ENCODE peak calls at places on chromosomes 13 and 19, in ten cellular contexts. W, Y, T, D, L, V, H, C, M and P are unnamed samples.

GRCh38 chr13:96299235-96299634 is 209.3 kb downstream of the HS6ST3 start:
- DNase-seq in V (no peak), D (no peak), C (no peak), L (no peak), M (no peak), W (no peak), Y (no peak), T (no peak), H (no peak), P (no peak)

GRCh38 chr13:86870388-86870966 is 800.7 kb upstream of the SLITRK5 start:
- DNase-seq in Y (no peak), W (no peak), M (no peak), C (no peak), V (no peak), T (no peak), L (no peak), D (no peak), H (peak), P (no peak)

GRCh38 chr13:66266761-66267160 is 963.4 kb downstream of the PCDH9 start:
- DNase-seq in V (no peak), C (no peak), T (no peak), M (no peak), H (no peak), W (no peak), L (no peak), D (no peak), Y (no peak), P (no peak)

GRCh38 chr13:80979035-80979641 is 638.2 kb upstream of the SPRY2 start:
- DNase-seq in Y (peak), M (peak), C (no peak), V (peak), L (peak), H (peak), T (peak), W (peak), D (no peak), P (no peak)

GRCh38 chr13:59360108-59360507 is 803.6 kb downstream of the DIAPH3 start:
- DNase-seq in Y (no peak), L (no peak), T (no peak), C (no peak), W (no peak), H (no peak), V (no peak), M (no peak), D (no peak), P (peak)

GRCh38 chr13:40665061-40665753 is 1.2 kb downstream of the FOXO1 start:
- DNase-seq in T (peak), D (no peak), L (peak), V (peak), Y (peak), M (no peak), C (peak), H (no peak), W (peak), P (peak)

GRCh38 chr19:19297759-19298158 is 22.6 kb downstream of the SUGP1 start:
- DNase-seq in V (no peak), T (no peak), W (no peak), D (no peak), Y (no peak), C (no peak), M (no peak), L (no peak), H (no peak), P (no peak)

GRCh38 chr19:39512964-39513363 is 2.0 kb upstream of the SELENOV start:
- DNase-seq in T (no peak), L (no peak), C (no peak), H (no peak), Y (no peak), M (no peak), W (no peak), V (no peak), D (no peak), P (no peak)

GRCh38 chr13:73365240-73365639 is 306.4 kb downstream of the KLF5 start:
- DNase-seq in H (no peak), M (no peak), D (no peak), Y (no peak), C (no peak), T (no peak), L (no peak), V (no peak), W (no peak), P (no peak)

GRCh38 chr19:37309834-37310575 is 60.9 kb upstream of the ZNF527 start:
- DNase-seq in Y (no peak), V (no peak), C (no peak), M (no peak), W (no peak), D (no peak), T (no peak), H (no peak), L (no peak), P (peak)

GRCh38 chr19:5913739-5914357 is at the start of gene CAPS:
- DNase-seq in V (peak), L (peak), C (no peak), D (no peak), T (peak), M (no peak), Y (peak), W (peak), H (peak), P (no peak)

GRCh38 chr19:2327773-2328400 is 499 bp downstream of the LSM7 start:
- DNase-seq in M (peak), T (peak), D (peak), H (peak), V (peak), Y (peak), W (peak), C (peak), L (no peak), P (peak)

GRCh38 chr13:24074687-24075086 is 85.8 kb upstream of the SPATA13 start:
- DNase-seq in Y (no peak), W (no peak), H (no peak), T (no peak), L (no peak), V (no peak), C (no peak), M (no peak), D (no peak), P (no peak)

GRCh38 chr13:44765076-44765475 is 188.9 kb upstream of the TSC22D1 start:
- DNase-seq in M (no peak), C (no peak), L (no peak), H (no peak), V (no peak), W (no peak), D (no peak), T (no peak), Y (no peak), P (no peak)

GRCh38 chr13:98749501-98749900 is 3.0 kb downstream of the SLC15A1 start:
- DNase-seq in T (no peak), C (no peak), Y (no peak), V (no peak), M (no peak), L (no peak), H (peak), W (no peak), D (no peak), P (no peak)

GRCh38 chr13:111259058-111259457 is 61.4 kb upstream of the TEX29 start:
- DNase-seq in M (no peak), T (no peak), H (no peak), L (no peak), D (no peak), W (no peak), Y (peak), V (no peak), C (no peak), P (no peak)

GRCh38 chr19:55437410-55437809 is 5.7 kb downstream of the SHISA7 start:
- DNase-seq in V (peak), H (peak), Y (peak), C (no peak), D (no peak), L (no peak), W (peak), M (no peak), T (peak), P (no peak)

GRCh38 chr13:39815345-39816111 is 160.1 kb downstream of the COG6 start:
- DNase-seq in W (no peak), C (no peak), M (no peak), H (peak), V (no peak), L (no peak), Y (no peak), T (no peak), D (no peak), P (no peak)

GRCh38 chr13:43377955-43378354 is 354.6 kb downstream of the DNAJC15 start:
- DNase-seq in H (peak), W (peak), D (no peak), M (no peak), L (no peak), V (no peak), Y (no peak), T (no peak), C (no peak), P (no peak)

GRCh38 chr19:19643158-19644053 is at the start of gene GMIP:
- DNase-seq in D (peak), H (peak), C (peak), T (peak), M (no peak), W (peak), L (peak), V (peak), Y (peak), P (peak)

GRCh38 chr19:367561-367960 is 23.0 kb upstream of the MIER2 start:
- DNase-seq in W (no peak), L (peak), M (no peak), H (no peak), C (no peak), Y (no peak), T (no peak), V (no peak), D (no peak), P (no peak)

GRCh38 chr13:52411629-52412028 is 5.7 kb upstream of the THSD1 start:
- DNase-seq in D (no peak), Y (no peak), W (peak), H (peak), V (no peak), C (no peak), T (no peak), L (no peak), M (peak), P (no peak)

GRCh38 chr13:111371720-111372119 is 51.3 kb downstream of the TEX29 start:
- DNase-seq in D (no peak), T (no peak), V (no peak), M (peak), H (no peak), C (no peak), L (no peak), W (no peak), Y (peak), P (no peak)

GRCh38 chr19:19540707-19541515 is 2.8 kb downstream of the CILP2 start:
- DNase-seq in M (no peak), T (no peak), W (peak), C (peak), L (no peak), H (peak), Y (peak), D (peak), V (peak), P (peak)

GRCh38 chr19:46984077-46985010 is 35.3 kb upstream of the NPAS1 start:
- DNase-seq in V (peak), W (no peak), L (peak), Y (no peak), H (peak), C (no peak), M (no peak), D (no peak), T (no peak), P (no peak)

GRCh38 chr13:79194272-79194671 is 211.8 kb downstream of the RBM26 start:
- DNase-seq in Y (no peak), H (no peak), C (peak), V (no peak), W (no peak), T (no peak), D (peak), L (no peak), M (no peak), P (no peak)

GRCh38 chr19:2488942-2489731 is 13.2 kb downstream of the GADD45B start:
- DNase-seq in Y (peak), M (no peak), L (peak), W (no peak), H (no peak), T (no peak), D (no peak), V (peak), C (no peak), P (no peak)

GRCh38 chr13:109595466-109595865 is 190.9 kb downstream of the IRS2 start:
- DNase-seq in Y (no peak), T (no peak), V (no peak), H (peak), W (no peak), L (no peak), C (no peak), M (no peak), D (no peak), P (no peak)

GRCh38 chr13:74449811-74450524 is 315.8 kb upstream of the KLF12 start:
- DNase-seq in W (no peak), T (no peak), L (no peak), C (no peak), M (no peak), D (no peak), Y (no peak), V (no peak), H (no peak), P (no peak)

GRCh38 chr19:6668696-6669095 is 1.3 kb downstream of the TNFSF14 start:
- DNase-seq in D (no peak), T (no peak), C (peak), H (no peak), W (no peak), M (no peak), L (no peak), Y (no peak), V (no peak), P (peak)

GRCh38 chr13:89465366-89465765 is 1794.2 kb downstream of the SLITRK5 start:
- DNase-seq in V (no peak), H (peak), Y (no peak), M (no peak), D (no peak), L (no peak), C (no peak), W (peak), T (no peak), P (no peak)

GRCh38 chr13:95298971-95299627 is 2.2 kb downstream of the ABCC4 start:
- DNase-seq in D (no peak), L (no peak), V (no peak), Y (no peak), H (peak), M (peak), C (no peak), W (peak), T (no peak), P (no peak)

GRCh38 chr13:24381539-24382265 is 72.3 kb downstream of the C1QTNF9 start:
- DNase-seq in Y (no peak), H (peak), T (no peak), V (no peak), W (no peak), D (no peak), C (no peak), M (no peak), L (no peak), P (no peak)

GRCh38 chr13:114212096-114212495 is 22.6 kb upstream of the CDC16 start:
- DNase-seq in M (no peak), Y (no peak), V (no peak), H (peak), W (no peak), T (no peak), D (no peak), C (no peak), L (no peak), P (no peak)

GRCh38 chr13:37657134-37657533 is 58.6 kb upstream of the POSTN start:
- DNase-seq in C (no peak), L (no peak), W (peak), M (no peak), D (no peak), V (no peak), H (peak), T (no peak), Y (no peak), P (no peak)
- H3K27ac ChIP-seq in C (no peak), L (peak), W (peak), M (no peak), D (no peak), V (no peak), H (peak), T (no peak), Y (no peak), P (no peak)

GRCh38 chr13:75479102-75479501 is 2.9 kb downstream of the TBC1D4 start:
- DNase-seq in T (no peak), C (no peak), M (no peak), Y (no peak), L (no peak), D (no peak), V (no peak), H (no peak), W (no peak), P (no peak)
- H3K4me3 ChIP-seq in T (no peak), C (no peak), M (no peak), Y (no peak), L (peak), D (no peak), V (no peak), H (peak), W (no peak), P (no peak)

DNA sequence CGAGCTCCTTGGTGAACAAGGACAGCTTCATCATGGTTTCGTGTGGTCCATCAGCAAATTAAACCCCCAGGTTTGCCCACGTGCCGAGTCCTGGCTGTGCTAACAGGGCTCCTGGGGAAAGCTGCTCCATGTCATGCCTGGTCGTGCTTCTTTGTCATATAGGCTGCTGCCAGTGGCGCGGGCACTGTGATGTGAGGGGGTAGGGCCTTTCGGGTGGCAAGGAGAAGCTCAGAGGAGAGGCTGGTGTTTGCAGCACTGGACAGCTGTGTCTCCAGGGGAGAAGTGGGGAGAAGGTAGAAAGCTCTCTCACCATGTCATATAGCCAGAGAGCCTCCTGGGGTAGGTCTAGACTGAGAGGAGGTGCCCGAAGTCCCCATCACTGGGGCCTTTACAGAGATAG is 13.3 kb downstream of the VSTM2B start:
- DNase-seq in M (no peak), Y (no peak), V (peak), T (peak), W (no peak), L (no peak), D (no peak), H (no peak), C (no peak), P (no peak)
- H3K27ac ChIP-seq in M (no peak), Y (no peak), V (no peak), T (no peak), W (no peak), L (no peak), D (no peak), H (no peak), C (no peak), P (no peak)

GRCh38 chr19:50723735-50724521 is 764 bp downstream of the CLEC11A start:
- DNase-seq in T (no peak), M (no peak), H (no peak), V (no peak), W (no peak), D (no peak), Y (no peak), C (no peak), L (no peak), P (no peak)
- H3K4me3 ChIP-seq in T (peak), M (peak), H (peak), V (no peak), W (peak), D (peak), Y (no peak), C (peak), L (peak), P (no peak)